ENCODE peak calls at places on chromosomes 13 and 19, in five cellular contexts. One of them, this sample, is unnamed.

GRCh38 chr13:39998166-39998565 is 342.7 kb downstream of the COG6 start:
- DNase-seq in PC-3: no peak
- DNase-seq in ascending aorta: no peak
- DNase-seq in A549: no peak
- DNase-seq in upper lobe of right lung: no peak
- DNase-seq in this sample: no peak

GRCh38 chr19:20513179-20513934 is 52.2 kb downstream of the ZNF737 start:
- DNase-seq in upper lobe of right lung: no peak
- DNase-seq in A549: no peak
- DNase-seq in ascending aorta: no peak
- DNase-seq in PC-3: no peak
- DNase-seq in this sample: no peak

GRCh38 chr13:60837806-60838205 is 440.8 kb downstream of the TDRD3 start:
- DNase-seq in A549: no peak
- DNase-seq in upper lobe of right lung: no peak
- DNase-seq in ascending aorta: no peak
- DNase-seq in PC-3: peak; percentile 2
- DNase-seq in this sample: no peak

GRCh38 chr13:48210178-48210577 is 22.8 kb upstream of the ITM2B start:
- DNase-seq in A549: peak; percentile 8
- DNase-seq in PC-3: peak; percentile 84
- DNase-seq in ascending aorta: no peak
- DNase-seq in upper lobe of right lung: no peak
- DNase-seq in this sample: no peak

GRCh38 chr19:16537111-16537510 is 5.1 kb downstream of the CHERP start:
- DNase-seq in A549: no peak
- DNase-seq in upper lobe of right lung: no peak
- DNase-seq in ascending aorta: no peak
- DNase-seq in PC-3: no peak
- DNase-seq in this sample: peak; percentile 19

GRCh38 chr19:39971380-39971841 is 446 bp downstream of the PSMC4 start:
- DNase-seq in PC-3: no peak
- DNase-seq in ascending aorta: no peak
- DNase-seq in upper lobe of right lung: no peak
- DNase-seq in A549: no peak
- DNase-seq in this sample: no peak

GRCh38 chr19:4343056-4343844 is at the start of gene MPND:
- DNase-seq in A549: peak; percentile 47
- DNase-seq in PC-3: peak; percentile 82
- DNase-seq in ascending aorta: peak; percentile 66
- DNase-seq in upper lobe of right lung: peak; percentile 97
- DNase-seq in this sample: peak; percentile 96

GRCh38 chr13:30892966-30893365 is 13.1 kb upstream of the MEDAG start:
- DNase-seq in PC-3: peak; percentile 38
- DNase-seq in upper lobe of right lung: no peak
- DNase-seq in A549: peak; percentile 13
- DNase-seq in ascending aorta: no peak
- DNase-seq in this sample: no peak

GRCh38 chr13:110418944-110419343 is 111.9 kb downstream of the COL4A2 start:
- DNase-seq in ascending aorta: no peak
- DNase-seq in upper lobe of right lung: no peak
- DNase-seq in PC-3: no peak
- DNase-seq in A549: no peak
- DNase-seq in this sample: no peak

GRCh38 chr13:36553501-36553900 is 120.3 kb upstream of the SERTM1 start:
- DNase-seq in A549: no peak
- DNase-seq in PC-3: no peak
- DNase-seq in ascending aorta: no peak
- DNase-seq in upper lobe of right lung: no peak
- DNase-seq in this sample: no peak

GRCh38 chr19:6020972-6021805 is 43.2 kb upstream of the RANBP3 start:
- DNase-seq in ascending aorta: no peak
- DNase-seq in upper lobe of right lung: no peak
- DNase-seq in A549: no peak
- DNase-seq in PC-3: peak; percentile 83
- DNase-seq in this sample: no peak

GRCh38 chr19:4570423-4570822 is 10.9 kb upstream of the SEMA6B start:
- DNase-seq in A549: no peak
- DNase-seq in upper lobe of right lung: no peak
- DNase-seq in PC-3: no peak
- DNase-seq in ascending aorta: no peak
- DNase-seq in this sample: no peak

GRCh38 chr19:41944336-41944735 is 14.8 kb downstream of the RABAC1 start:
- DNase-seq in ascending aorta: no peak
- DNase-seq in upper lobe of right lung: no peak
- DNase-seq in A549: no peak
- DNase-seq in PC-3: no peak
- DNase-seq in this sample: peak; percentile 36

GRCh38 chr19:33677745-33678426 is 56.1 kb downstream of the CHST8 start:
- DNase-seq in A549: no peak
- DNase-seq in upper lobe of right lung: peak; percentile 34
- DNase-seq in PC-3: peak; percentile 1
- DNase-seq in ascending aorta: no peak
- DNase-seq in this sample: no peak

GRCh38 chr19:13037161-13037560 is 41.9 kb downstream of the NFIX start:
- DNase-seq in upper lobe of right lung: no peak
- DNase-seq in PC-3: peak; percentile 91
- DNase-seq in ascending aorta: no peak
- DNase-seq in A549: no peak
- DNase-seq in this sample: no peak

GRCh38 chr13:41782086-41782485 is 178.8 kb downstream of the VWA8 start:
- DNase-seq in ascending aorta: no peak
- DNase-seq in A549: no peak
- DNase-seq in PC-3: no peak
- DNase-seq in upper lobe of right lung: no peak
- DNase-seq in this sample: no peak

GRCh38 chr19:39941151-39941550 is 6.7 kb upstream of the FCGBP start:
- DNase-seq in ascending aorta: no peak
- DNase-seq in PC-3: no peak
- DNase-seq in upper lobe of right lung: no peak
- DNase-seq in A549: no peak
- DNase-seq in this sample: no peak

GRCh38 chr19:52221831-52222375 is 32.1 kb downstream of the PPP2R1A start:
- DNase-seq in PC-3: no peak
- DNase-seq in A549: no peak
- DNase-seq in ascending aorta: no peak
- DNase-seq in upper lobe of right lung: no peak
- DNase-seq in this sample: no peak

GRCh38 chr13:39347926-39348901 is 254.8 kb downstream of the LHFPL6 start:
- DNase-seq in A549: no peak
- DNase-seq in upper lobe of right lung: no peak
- DNase-seq in PC-3: no peak
- DNase-seq in ascending aorta: no peak
- DNase-seq in this sample: no peak

GRCh38 chr13:35630551-35631275 is 154.2 kb upstream of the MAB21L1 start:
- DNase-seq in upper lobe of right lung: no peak
- DNase-seq in ascending aorta: no peak
- DNase-seq in PC-3: peak; percentile 71
- DNase-seq in A549: peak; percentile 15
- DNase-seq in this sample: peak; percentile 8

GRCh38 chr13:29513002-29513980 is 82.2 kb downstream of the SLC7A1 start:
- DNase-seq in upper lobe of right lung: peak; percentile 53
- DNase-seq in A549: no peak
- DNase-seq in PC-3: peak; percentile 26
- DNase-seq in ascending aorta: no peak
- DNase-seq in this sample: no peak

GRCh38 chr13:64912141-64912540 is 2318.0 kb downstream of the PCDH9 start:
- DNase-seq in PC-3: peak; percentile 62
- DNase-seq in A549: no peak
- DNase-seq in ascending aorta: no peak
- DNase-seq in upper lobe of right lung: no peak
- DNase-seq in this sample: no peak

GRCh38 chr13:44989071-44989889 is at the start of the genes GPALPP1 and NUFIP1:
- DNase-seq in ascending aorta: peak; percentile 80
- DNase-seq in PC-3: peak; percentile 91
- DNase-seq in upper lobe of right lung: peak; percentile 95
- DNase-seq in A549: peak; percentile 92
- DNase-seq in this sample: peak; percentile 92

DNA sequence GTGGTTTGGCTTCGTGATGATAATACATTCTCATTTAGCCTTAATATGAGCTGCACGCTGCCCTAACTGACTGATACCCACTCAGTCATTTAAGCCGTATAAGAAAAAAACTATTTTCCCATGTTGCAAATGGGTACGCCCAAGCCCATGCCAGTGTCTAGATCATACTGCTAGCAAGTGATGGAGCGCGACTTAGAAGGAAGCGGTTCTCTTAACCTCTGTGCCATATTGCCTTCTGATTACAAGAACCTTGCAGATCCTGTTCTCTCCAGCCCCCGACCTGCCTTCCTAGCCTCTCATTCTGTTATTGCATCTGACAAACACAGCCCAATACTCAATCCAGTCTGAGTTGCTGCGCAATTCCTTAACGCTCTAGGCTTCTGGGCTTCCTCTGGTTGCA is 603 bp downstream of the GPALPP1 start:
- DNase-seq in A549: peak; percentile 5
- DNase-seq in PC-3: no peak
- DNase-seq in ascending aorta: no peak
- DNase-seq in upper lobe of right lung: no peak
- DNase-seq in this sample: no peak
- TF ChIP-seq CTCF in A549: no peak
- TF ChIP-seq CTCF in PC-3: no peak
- TF ChIP-seq CTCF in ascending aorta: no peak
- TF ChIP-seq CTCF in upper lobe of right lung: no peak
- TF ChIP-seq CTCF in this sample: no peak

DNA sequence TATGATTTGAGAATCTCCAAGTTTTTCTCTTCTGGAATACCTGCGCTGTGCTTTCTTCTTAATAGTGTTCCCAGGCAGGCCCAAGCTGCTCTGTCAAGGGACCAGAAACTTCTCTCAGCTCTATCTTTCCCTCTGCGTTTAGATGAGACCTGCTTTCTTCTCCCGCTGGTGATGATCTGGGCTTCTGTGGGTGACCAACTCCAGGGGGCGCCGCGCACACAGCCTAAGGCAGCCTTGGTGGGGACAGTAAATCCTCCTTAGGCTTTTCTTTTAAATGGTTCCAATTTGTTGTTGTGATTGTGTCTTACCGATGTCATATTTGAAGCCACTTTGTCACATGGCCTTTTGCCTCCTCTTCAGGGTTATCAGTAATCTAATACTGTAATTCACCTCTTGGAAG is 439.4 kb upstream of the KLF12 start:
- DNase-seq in ascending aorta: no peak
- DNase-seq in PC-3: no peak
- DNase-seq in upper lobe of right lung: no peak
- DNase-seq in A549: no peak
- DNase-seq in this sample: no peak
- TF ChIP-seq CTCF in ascending aorta: no peak
- TF ChIP-seq CTCF in PC-3: peak; percentile 27
- TF ChIP-seq CTCF in upper lobe of right lung: no peak
- TF ChIP-seq CTCF in A549: no peak
- TF ChIP-seq CTCF in this sample: no peak

DNA sequence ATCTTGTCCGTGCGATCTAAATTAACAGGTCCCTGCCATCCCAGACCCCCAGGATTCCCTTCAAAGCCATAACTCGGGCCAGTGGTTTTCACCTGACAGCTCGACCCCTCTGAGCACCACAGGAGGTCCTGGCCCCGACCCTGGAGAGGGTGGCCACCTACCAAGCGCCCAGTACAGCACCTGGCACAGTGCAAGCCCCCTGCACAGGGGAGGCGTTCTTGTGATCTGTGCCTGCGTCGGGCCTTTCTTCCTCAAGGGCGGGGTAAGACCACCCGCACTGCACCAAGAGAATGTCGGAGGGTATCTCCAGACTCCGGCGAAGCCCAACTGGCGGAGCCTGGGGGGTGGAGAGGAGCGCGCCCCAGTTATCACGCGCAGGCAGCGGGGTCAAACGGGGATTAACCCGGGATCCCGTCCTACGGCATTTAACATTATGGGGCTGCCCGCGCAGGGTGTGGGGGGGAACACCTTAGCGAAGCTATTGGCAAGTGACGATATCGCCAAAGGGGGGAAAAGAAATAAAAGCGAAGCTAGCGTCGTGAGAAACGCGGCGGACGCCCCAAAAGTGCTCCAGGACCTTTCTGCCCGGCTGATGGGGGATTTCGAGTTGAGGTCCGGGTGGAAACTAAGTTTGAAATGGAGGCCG is 1.3 kb upstream of the HNRNPL start:
- DNase-seq in A549: no peak
- DNase-seq in ascending aorta: no peak
- DNase-seq in PC-3: no peak
- DNase-seq in upper lobe of right lung: peak; percentile 76
- DNase-seq in this sample: no peak
- TF ChIP-seq CTCF in A549: no peak
- TF ChIP-seq CTCF in ascending aorta: no peak
- TF ChIP-seq CTCF in PC-3: no peak
- TF ChIP-seq CTCF in upper lobe of right lung: no peak
- TF ChIP-seq CTCF in this sample: no peak

DNA sequence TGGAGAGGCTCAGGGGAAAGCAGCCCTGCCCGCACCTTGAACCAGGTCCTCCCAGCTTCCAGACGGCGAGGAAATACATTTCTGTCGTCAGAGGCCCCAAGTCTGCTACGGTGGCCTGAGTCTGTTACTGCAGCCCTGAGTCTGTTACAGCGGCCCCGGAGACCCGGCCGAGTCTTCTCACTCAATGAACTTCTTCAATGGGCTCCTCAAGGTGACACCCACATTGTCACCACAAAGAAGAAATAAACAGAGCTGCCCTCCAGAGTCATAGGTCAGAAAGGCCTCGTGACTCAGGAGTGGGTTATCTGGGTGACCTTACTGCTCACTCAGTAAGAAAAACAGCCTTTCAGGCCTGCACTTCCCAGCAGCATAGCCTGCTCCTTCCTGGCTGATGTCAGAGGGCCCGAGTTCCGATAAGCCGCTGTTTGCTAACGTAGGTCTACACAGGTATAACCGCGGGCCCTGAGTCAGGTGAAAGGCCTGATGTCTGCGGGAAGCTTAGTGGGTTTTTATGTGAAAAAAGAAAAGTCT is 66.9 kb upstream of the TM9SF2 start:
- DNase-seq in PC-3: no peak
- DNase-seq in upper lobe of right lung: no peak
- DNase-seq in A549: no peak
- DNase-seq in ascending aorta: no peak
- DNase-seq in this sample: no peak
- TF ChIP-seq CTCF in PC-3: no peak
- TF ChIP-seq CTCF in upper lobe of right lung: no peak
- TF ChIP-seq CTCF in A549: no peak
- TF ChIP-seq CTCF in ascending aorta: no peak
- TF ChIP-seq CTCF in this sample: no peak

GRCh38 chr19:53308339-53308811 is 25.2 kb upstream of the ZNF845 start:
- DNase-seq in upper lobe of right lung: peak; percentile 70
- DNase-seq in PC-3: no peak
- DNase-seq in ascending aorta: no peak
- DNase-seq in A549: no peak
- DNase-seq in this sample: no peak
- TF ChIP-seq CTCF in upper lobe of right lung: peak; percentile 51
- TF ChIP-seq CTCF in PC-3: peak; percentile 28
- TF ChIP-seq CTCF in ascending aorta: peak; percentile 8
- TF ChIP-seq CTCF in A549: no peak
- TF ChIP-seq CTCF in this sample: no peak

This sample was measured in GM20000.